ENCODE peak calls at places on chromosome 7, in nine cellular contexts. L is ecto neural progenitor cell; M is tibial nerve; K is kidney tubule cell; D is activated naive CD8-positive, alpha-beta T cell treated with anti-CD3 and anti-CD28 coated beads, Interleukin-2, amount 50 U/mL, for 24 hours; V is effector CD4-positive, alpha-beta T cell; F is left ventricle myocardium inferior; N is NCI-H2081; P is fibroblast of the conjunctiva. H is an unnamed sample.

GRCh38 chr7:77696643-77697534 is 630 bp downstream of the RSBN1L start:
- DNase-seq in K (peak), L (peak), V (peak), N (peak), D (peak), M (peak), F (peak), P (no peak), H (peak)

GRCh38 chr7:30930621-30931020 is 19.0 kb downstream of the AQP1 start:
- DNase-seq in D (no peak), F (peak), V (no peak), N (no peak), P (no peak), K (no peak), M (no peak), L (no peak), H (peak)

GRCh38 chr7:106659369-106659962 is 1.5 kb downstream of the CCDC71L start:
- DNase-seq in M (no peak), K (no peak), L (no peak), V (no peak), N (no peak), F (no peak), D (no peak), P (no peak), H (no peak)

GRCh38 chr7:31146026-31146425 is 93.9 kb downstream of the ADCYAP1R1 start:
- DNase-seq in V (no peak), P (no peak), N (no peak), D (no peak), L (no peak), K (peak), M (no peak), F (no peak), H (no peak)

GRCh38 chr7:118057404-118057803 is 126.6 kb upstream of the LSM8 start:
- DNase-seq in M (no peak), N (no peak), L (no peak), V (no peak), D (no peak), K (peak), P (no peak), F (no peak), H (no peak)

GRCh38 chr7:125830743-125831142 is 901.1 kb upstream of the POT1 start:
- DNase-seq in V (no peak), D (no peak), F (no peak), K (no peak), P (no peak), L (no peak), N (no peak), M (no peak), H (no peak)

GRCh38 chr7:100467638-100468373 is 3.7 kb upstream of the SPACDR start:
- DNase-seq in P (no peak), M (no peak), K (no peak), D (no peak), V (no peak), N (no peak), L (no peak), F (no peak), H (no peak)

GRCh38 chr7:157488966-157489365 is 152.2 kb downstream of the DNAJB6 start:
- DNase-seq in V (no peak), N (no peak), P (no peak), D (no peak), M (no peak), F (no peak), K (no peak), L (peak), H (no peak)